ENCODE peak calls at places on chromosomes 1 and 21, in five cellular contexts. V is right lobe of liver, H is Peyer's patch, S is sigmoid colon, E is HCT116. L is an unnamed sample.

GRCh38 chr1:177648138-177648537 is 321.7 kb downstream of the SEC16B start:
- DNase-seq in S (no peak), E (no peak), V (no peak), H (no peak), L (no peak)

GRCh38 chr1:17839641-17840196 is 84.6 kb downstream of the ACTL8 start:
- DNase-seq in H (no peak), S (no peak), V (no peak), E (no peak), L (no peak)

GRCh38 chr1:171389176-171389575 is 75.2 kb downstream of the FMO4 start:
- DNase-seq in H (no peak), S (no peak), E (no peak), V (no peak), L (no peak)

GRCh38 chr1:184283999-184284398 is 102.8 kb upstream of the C1orf21 start:
- DNase-seq in V (no peak), E (no peak), H (no peak), S (peak; percentile 90), L (peak; percentile 61)

GRCh38 chr21:42218836-42219605 is at the start of gene ABCG1:
- DNase-seq in H (peak; percentile 82), S (peak; percentile 79), E (no peak), V (no peak), L (no peak)

GRCh38 chr1:181469829-181470228 is 13.5 kb upstream of the CACNA1E start:
- DNase-seq in V (no peak), H (no peak), S (no peak), E (no peak), L (peak; percentile 29)

GRCh38 chr1:46903481-46903880 is 37.8 kb downstream of the CYP4A11 start:
- DNase-seq in H (no peak), E (no peak), V (no peak), S (no peak), L (no peak)

GRCh38 chr21:33844104-33844889 is 71.3 kb downstream of the ATP5PO start:
- DNase-seq in E (no peak), S (no peak), V (no peak), H (no peak), L (no peak)

GRCh38 chr1:68478662-68479061 is 18.2 kb downstream of the DEPDC1 start:
- DNase-seq in V (no peak), H (no peak), S (no peak), E (no peak), L (no peak)

GRCh38 chr1:171717080-171717479 is 24.8 kb downstream of the VAMP4 start:
- DNase-seq in S (no peak), H (no peak), E (no peak), V (no peak), L (no peak)

GRCh38 chr21:39451332-39452206 is at the start of gene SH3BGR:
- DNase-seq in V (peak; percentile 56), H (no peak), E (no peak), S (peak; percentile 70), L (no peak)

GRCh38 chr1:15233689-15234088 is 13.3 kb upstream of the FHAD1 start:
- DNase-seq in V (no peak), S (no peak), H (no peak), E (no peak), L (no peak)

GRCh38 chr1:151050051-151050688 is 2.6 kb downstream of the C1orf56 start:
- DNase-seq in S (no peak), E (no peak), V (no peak), H (no peak), L (no peak)

GRCh38 chr1:151047925-151048644 is 534 bp downstream of the C1orf56 start:
- DNase-seq in S (peak; percentile 89), H (peak; percentile 76), E (no peak), V (peak; percentile 75), L (peak; percentile 77)

GRCh38 chr1:151049458-151049857 is 1.9 kb downstream of the C1orf56 start:
- DNase-seq in S (no peak), E (no peak), H (no peak), V (no peak), L (no peak)

GRCh38 chr1:151047591-151047924 is at the start of gene C1orf56:
- DNase-seq in S (peak; percentile 91), E (no peak), H (peak; percentile 71), V (peak; percentile 76), L (peak; percentile 83)

DNA sequence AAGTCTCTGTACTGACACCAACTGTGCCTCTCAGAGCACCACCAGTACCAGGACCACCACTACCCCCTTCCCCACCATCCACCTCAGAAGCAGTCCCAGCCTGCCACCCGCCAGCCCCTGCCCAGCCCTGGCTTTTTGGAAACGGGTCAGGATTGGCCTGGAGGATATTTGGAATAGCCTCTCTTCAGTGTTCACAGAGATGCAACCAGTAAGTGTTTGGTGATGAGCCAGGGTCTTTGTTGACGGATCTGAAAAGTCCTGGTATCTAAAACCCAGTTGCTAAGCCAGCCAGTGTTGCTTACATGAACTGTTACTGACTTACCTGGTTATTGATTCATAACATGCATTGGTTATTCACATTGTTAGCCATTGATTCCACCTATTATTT is 1.1 kb downstream of the C1orf56 start:
- DNase-seq in H (no peak), S (no peak), V (no peak), E (no peak), L (no peak)
- TF ChIP-seq POLR2A in H (no peak), S (no peak), V (no peak), E (no peak), L (no peak)

DNA sequence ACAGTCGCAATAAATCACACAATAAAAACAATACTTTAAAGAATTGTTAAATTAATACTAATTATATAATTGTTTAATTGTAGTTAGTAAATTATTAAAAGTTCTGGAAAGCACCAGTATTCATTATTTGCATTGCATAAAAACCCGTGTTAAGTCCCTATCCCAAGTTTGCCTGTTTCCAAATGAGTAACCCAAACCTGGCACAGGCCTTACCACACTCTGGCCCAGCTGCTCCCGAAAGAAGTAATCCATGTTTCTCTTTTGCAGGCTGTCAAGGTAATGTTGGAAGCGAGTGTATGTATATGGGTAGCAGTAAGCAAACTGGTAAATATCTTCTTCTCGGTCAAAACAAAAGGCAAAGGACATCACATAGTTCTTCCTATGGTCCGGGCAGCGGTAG is 268.7 kb upstream of the BEND5 start:
- DNase-seq in V (no peak), S (no peak), E (no peak), H (no peak), L (no peak)
- TF ChIP-seq POLR2A in V (no peak), S (no peak), E (no peak), H (no peak), L (no peak)

GRCh38 chr1:104853276-104853675 is 1103.6 kb downstream of the AMY1C start:
- DNase-seq in E (no peak), S (no peak), H (no peak), V (no peak), L (no peak)

GRCh38 chr1:104852151-104852550 is 1102.5 kb downstream of the AMY1C start:
- DNase-seq in E (no peak), H (no peak), V (no peak), S (no peak), L (no peak)

GRCh38 chr1:104856518-104856917 is 1106.8 kb downstream of the AMY1C start:
- DNase-seq in E (no peak), S (no peak), V (no peak), H (no peak), L (no peak)

GRCh38 chr1:104855550-104855949 is 1105.9 kb downstream of the AMY1C start:
- DNase-seq in V (no peak), H (no peak), E (no peak), S (no peak), L (no peak)

GRCh38 chr1:104856091-104856490 is 1106.4 kb downstream of the AMY1C start:
- DNase-seq in S (no peak), V (no peak), E (no peak), H (peak; percentile 28), L (no peak)
- TF ChIP-seq POLR2A in S (no peak), V (no peak), E (no peak), H (no peak), L (no peak)

DNA sequence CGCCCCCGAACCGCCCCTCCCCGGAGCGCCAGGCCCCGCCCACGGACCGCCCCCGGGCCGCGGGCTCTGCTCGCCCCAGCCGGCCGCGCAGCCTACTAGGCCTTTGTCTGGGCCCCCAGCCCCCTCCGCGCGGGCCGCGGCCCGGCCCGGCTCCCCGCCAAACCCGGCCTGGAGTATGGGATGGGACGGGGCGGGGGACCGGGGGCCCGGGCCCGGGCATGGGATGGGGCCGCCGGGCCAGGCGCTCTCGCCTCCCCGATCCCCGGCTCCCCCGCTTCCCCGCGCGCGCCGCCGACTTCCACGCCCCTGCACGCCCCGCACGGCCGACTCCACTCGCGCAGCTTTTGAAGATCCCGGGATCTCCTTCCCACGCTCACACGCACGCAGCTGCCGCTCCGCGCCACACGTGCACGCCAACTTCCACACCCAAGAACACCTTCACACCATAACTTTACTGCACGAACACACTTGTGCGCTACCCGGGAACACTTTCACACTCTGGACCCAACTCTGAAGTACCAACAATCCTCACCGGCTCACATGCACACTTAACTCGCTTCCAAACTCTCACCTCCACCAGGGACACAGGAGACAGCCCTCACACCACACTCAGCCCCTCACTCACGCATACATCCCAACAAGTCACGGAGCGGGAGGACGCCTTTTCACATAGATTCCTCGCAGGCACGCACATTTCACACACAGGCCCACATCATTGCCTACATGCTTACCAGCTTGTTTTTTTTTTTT is 437 bp upstream of the HSPG2 start:
- DNase-seq in H (peak; percentile 91), V (peak; percentile 87), E (peak; percentile 60), S (peak; percentile 94), L (peak; percentile 88)
- TF ChIP-seq POLR2A in H (no peak), V (peak; percentile 52), E (no peak), S (peak; percentile 72), L (peak; percentile 38)

GRCh38 chr1:117059334-117059677 is 820 bp upstream of the TTF2 start:
- DNase-seq in E (peak; percentile 31), V (peak; percentile 67), H (peak; percentile 83), S (no peak), L (peak; percentile 48)
- TF ChIP-seq POLR2A in E (peak; percentile 8), V (no peak), H (no peak), S (no peak), L (no peak)

GRCh38 chr1:203682401-203683383 is 56.1 kb downstream of the ATP2B4 start:
- DNase-seq in V (no peak), H (no peak), E (peak; percentile 91), S (no peak), L (no peak)
- TF ChIP-seq POLR2A in V (no peak), H (no peak), E (no peak), S (no peak), L (no peak)

GRCh38 chr1:213745451-213745850 is 242.3 kb upstream of the PROX1 start:
- DNase-seq in H (no peak), V (no peak), S (no peak), E (no peak), L (no peak)
- TF ChIP-seq POLR2A in H (no peak), V (no peak), S (no peak), E (no peak), L (no peak)